ENCODE peak calls at places on chromosomes 3 and 15, in ten cellular contexts. A is esophagus squamous epithelium, R is HCT116, H is body of pancreas, S is suprapubic skin, D is heart left ventricle, O is transverse colon, F is breast epithelium, B is IMR-90, W is stomach. E is an unnamed sample. For H3K4me1, the result is how much of the 10 kb centered on the place peaks cover.

GRCh38 chr3:67094769-67095168 is 96.7 kb downstream of the KBTBD8 start:
- DNase-seq in A (no peak), R (no peak), H (peak), S (no peak), D (no peak), O (no peak), F (no peak), B (peak), W (no peak), E (no peak)

GRCh38 chr3:41199866-41200668 is 762 bp downstream of the CTNNB1 start:
- DNase-seq in A (no peak), R (no peak), H (peak), S (peak), D (no peak), O (peak), F (peak), B (no peak), W (no peak), E (no peak)

GRCh38 chr15:72912121-72912520 is 128.6 kb upstream of the ADPGK start:
- DNase-seq in A (no peak), R (no peak), H (no peak), S (no peak), D (no peak), O (no peak), F (no peak), B (peak), W (no peak), E (no peak)

GRCh38 chr3:129565902-129566301 is 22.9 kb downstream of the H1-8 start:
- DNase-seq in A (no peak), R (no peak), H (no peak), S (no peak), D (no peak), O (no peak), F (no peak), B (no peak), W (no peak), E (no peak)

GRCh38 chr3:170470063-170471006 is 51.7 kb downstream of the CLDN11 start:
- DNase-seq in A (no peak), R (no peak), H (no peak), S (no peak), D (no peak), O (no peak), F (no peak), B (peak), W (no peak), E (no peak)

GRCh38 chr3:185365281-185366211 is 2.6 kb downstream of the MAP3K13 start:
- DNase-seq in A (no peak), R (no peak), H (peak), S (no peak), D (no peak), O (no peak), F (peak), B (no peak), W (peak), E (no peak)

GRCh38 chr3:25783661-25784512 is 644 bp upstream of the NGLY1 start:
- DNase-seq in A (peak), R (no peak), H (no peak), S (peak), D (no peak), O (no peak), F (no peak), B (peak), W (peak), E (peak)

GRCh38 chr3:135513106-135514063 is 452.1 kb upstream of the PPP2R3A start:
- DNase-seq in A (no peak), R (peak), H (no peak), S (no peak), D (no peak), O (no peak), F (no peak), B (peak), W (no peak), E (no peak)

GRCh38 chr15:73305331-73306211 is 63.2 kb downstream of the HCN4 start:
- DNase-seq in A (no peak), R (peak), H (peak), S (no peak), D (no peak), O (peak), F (no peak), B (peak), W (no peak), E (no peak)

GRCh38 chr3:17372811-17373210 is 369.6 kb downstream of the TBC1D5 start:
- DNase-seq in A (no peak), R (no peak), H (no peak), S (no peak), D (no peak), O (no peak), F (no peak), B (peak), W (no peak), E (no peak)

GRCh38 chr3:76132154-76132470 is 346.8 kb upstream of the ZNF717 start:
- DNase-seq in A (no peak), R (no peak), H (no peak), S (no peak), D (no peak), O (no peak), F (no peak), B (no peak), W (no peak), E (no peak)

GRCh38 chr15:90174140-90174891 is 26.8 kb upstream of the SEMA4B start:
- DNase-seq in A (no peak), R (no peak), H (peak), S (peak), D (peak), O (peak), F (peak), B (no peak), W (peak), E (no peak)

GRCh38 chr3:141384575-141384974 is 16.3 kb downstream of the ZBTB38 start:
- DNase-seq in A (no peak), R (no peak), H (no peak), S (no peak), D (no peak), O (no peak), F (no peak), B (no peak), W (no peak), E (no peak)

GRCh38 chr3:141384157-141384556 is 15.9 kb downstream of the ZBTB38 start:
- DNase-seq in A (no peak), R (no peak), H (no peak), S (no peak), D (no peak), O (no peak), F (no peak), B (peak), W (no peak), E (no peak)

GRCh38 chr3:141386080-141386594 is 17.8 kb downstream of the ZBTB38 start:
- DNase-seq in A (no peak), R (no peak), H (no peak), S (no peak), D (no peak), O (no peak), F (no peak), B (no peak), W (no peak), E (no peak)

GRCh38 chr3:141386611-141387110 is 18.4 kb downstream of the ZBTB38 start:
- DNase-seq in A (no peak), R (no peak), H (no peak), S (no peak), D (no peak), O (no peak), F (no peak), B (peak), W (no peak), E (no peak)

GRCh38 chr3:141385386-141386079 is 17.2 kb downstream of the ZBTB38 start:
- DNase-seq in A (no peak), R (no peak), H (no peak), S (no peak), D (no peak), O (no peak), F (no peak), B (peak), W (no peak), E (no peak)
- H3K4me1 ChIP-seq in A (under half), R (under half), H (under half), S (under half), D (under half), O (under half), F (under half), B (under half), W (under half), E (under half)

DNA sequence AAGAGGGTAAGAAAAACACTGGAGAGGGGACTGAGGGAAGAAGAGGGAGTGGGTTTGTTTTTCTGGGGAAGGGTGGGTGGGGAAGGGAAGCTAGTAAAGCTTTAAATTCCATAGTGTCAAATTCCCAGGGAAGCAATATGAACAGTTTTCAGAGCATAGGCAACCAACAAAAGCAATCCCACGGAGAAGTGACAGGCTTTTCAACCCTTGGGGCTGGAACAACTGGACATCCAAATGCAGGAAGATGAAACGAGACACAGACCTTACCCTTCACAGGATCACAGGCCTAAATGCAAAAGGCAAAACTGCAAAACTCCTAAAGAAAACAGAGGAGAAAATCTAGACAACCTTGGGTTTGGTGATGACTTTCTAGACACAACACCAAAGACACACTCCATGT is 61.7 kb downstream of the CHSY1 start:
- DNase-seq in A (no peak), R (no peak), H (no peak), S (no peak), D (no peak), O (no peak), F (no peak), B (peak), W (no peak), E (no peak)
- TF ChIP-seq POLR2A in A (no peak), R (no peak), H (no peak), S (no peak), D (no peak), O (no peak), F (no peak), B (no peak), W (no peak), E (no peak)

DNA sequence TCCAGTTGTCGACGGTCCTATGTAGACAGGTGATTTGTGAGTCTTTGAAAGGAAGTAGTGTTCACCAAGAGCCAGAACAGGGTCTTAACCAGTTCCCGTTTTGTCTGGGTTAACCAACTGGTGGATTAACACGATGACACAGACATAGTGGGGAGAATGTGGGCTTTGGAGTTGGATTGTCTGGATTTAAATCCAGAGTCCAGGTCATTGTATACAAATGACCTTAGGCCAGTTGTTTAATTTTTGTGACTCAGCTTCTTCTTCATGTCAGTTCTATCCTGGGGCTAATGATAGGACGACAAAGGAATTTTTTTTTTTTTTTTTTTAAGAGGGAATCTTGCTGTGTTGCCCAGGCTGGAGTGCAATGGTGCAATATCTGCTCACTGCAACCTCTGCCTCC is 126.7 kb downstream of the LPP start:
- DNase-seq in A (no peak), R (no peak), H (no peak), S (no peak), D (no peak), O (no peak), F (no peak), B (peak), W (no peak), E (no peak)
- H3K4me1 ChIP-seq in A (under half), R (under half), H (under half), S (under half), D (under half), O (under half), F (under half), B (under half), W (under half), E (under half)

GRCh38 chr3:81760924-81761903 is at the start of gene GBE1:
- DNase-seq in A (peak), R (peak), H (peak), S (peak), D (peak), O (peak), F (peak), B (peak), W (peak), E (peak)
- TF ChIP-seq POLR2A in A (no peak), R (peak), H (peak), S (no peak), D (peak), O (peak), F (peak), B (peak), W (no peak), E (peak)

DNA sequence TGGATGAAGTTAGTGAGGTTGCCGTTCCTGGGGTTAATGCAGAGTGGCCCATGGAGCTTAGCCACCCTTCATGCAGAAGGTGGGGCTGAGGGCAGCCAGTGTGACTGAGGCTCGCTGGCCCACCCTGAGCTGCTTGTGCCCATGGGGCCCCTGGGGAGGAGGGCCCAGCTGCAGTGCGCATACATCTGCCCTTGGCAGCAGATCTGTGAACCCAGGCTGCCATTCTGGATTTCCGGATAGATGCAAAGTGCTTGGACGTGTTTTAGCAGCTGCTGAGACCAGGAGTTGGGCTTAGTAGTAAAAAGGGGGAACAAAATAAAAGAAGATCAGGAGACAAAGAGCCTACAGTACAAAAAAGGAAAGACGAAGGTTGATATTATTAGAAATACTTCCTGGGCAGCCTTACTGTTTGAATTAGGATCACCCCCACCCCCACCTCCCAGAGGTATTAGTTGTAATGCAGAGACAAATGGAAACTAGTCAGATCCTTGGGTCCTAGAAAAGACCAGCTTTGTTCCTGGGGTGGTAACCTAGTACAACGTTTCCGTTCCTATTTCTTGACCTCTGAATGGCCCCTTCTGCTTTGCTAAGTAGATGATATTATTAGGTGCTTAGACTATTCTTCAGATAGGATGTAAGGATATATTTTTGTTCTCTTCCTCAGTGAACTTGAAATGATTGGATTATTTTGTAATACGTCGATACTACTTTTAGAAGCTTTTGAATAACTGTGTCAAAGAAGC is 70.3 kb downstream of the IGF1R start:
- DNase-seq in A (no peak), R (no peak), H (no peak), S (no peak), D (no peak), O (no peak), F (no peak), B (no peak), W (no peak), E (no peak)
- H3K4me1 ChIP-seq in A (under half), R (under half), H (half or more), S (half or more), D (under half), O (under half), F (under half), B (half or more), W (under half), E (half or more)

GRCh38 chr3:126703512-126704493 is at the start of gene CHCHD6:
- DNase-seq in A (peak), R (peak), H (peak), S (peak), D (peak), O (peak), F (peak), B (peak), W (peak), E (peak)
- TF ChIP-seq POLR2A in A (no peak), R (no peak), H (no peak), S (no peak), D (no peak), O (no peak), F (no peak), B (no peak), W (no peak), E (no peak)

DNA sequence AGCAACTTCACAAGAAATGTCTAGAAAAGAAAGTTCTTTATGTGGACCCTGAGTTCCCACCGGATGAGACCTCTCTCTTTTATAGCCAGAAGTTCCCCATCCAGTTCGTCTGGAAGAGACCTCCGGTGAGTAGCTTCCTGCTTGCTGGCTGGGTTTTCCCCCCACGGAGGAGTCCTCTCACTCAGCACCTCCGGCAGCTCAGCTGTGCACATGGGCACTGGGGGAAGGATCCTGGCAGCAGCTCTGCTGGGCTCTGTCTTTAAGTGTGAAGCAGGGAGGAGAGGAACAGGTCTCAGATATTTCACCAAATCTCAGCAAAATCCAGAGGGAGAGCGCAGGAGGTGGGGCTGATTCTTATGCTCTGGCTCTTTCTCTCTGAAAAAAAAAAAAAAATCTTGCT is 689 bp downstream of the CAPN3 start:
- DNase-seq in A (no peak), R (no peak), H (no peak), S (no peak), D (no peak), O (no peak), F (no peak), B (no peak), W (no peak), E (no peak)
- H3K4me1 ChIP-seq in A (under half), R (under half), H (under half), S (under half), D (under half), O (under half), F (under half), B (under half), W (under half), E (under half)

E was measured in spleen.